ENCODE peak calls at places on chromosomes 7 and 10, in ten cellular contexts. K, Y, D, B, S, F, Q, T, V and C are unnamed samples.

GRCh38 chr10:116069856-116070255 is 203.2 kb downstream of the GFRA1 start:
- DNase-seq in S (no peak), T (no peak), D (no peak), K (no peak), F (no peak), B (no peak), Q (no peak), V (no peak), Y (no peak), C (no peak)

GRCh38 chr7:64888901-64889685 is 14.0 kb upstream of the ZNF273 start:
- DNase-seq in T (peak; percentile 75), S (no peak), D (no peak), Y (peak; percentile 45), K (no peak), B (peak; percentile 24), Q (no peak), V (no peak), F (no peak), C (peak; percentile 29)

GRCh38 chr10:131656446-131656845 is 244.4 kb upstream of the PPP2R2D start:
- DNase-seq in D (no peak), V (no peak), K (no peak), Y (no peak), B (no peak), T (peak; percentile 39), Q (no peak), S (no peak), F (no peak), C (peak; percentile 7)

GRCh38 chr10:29923416-29923970 is 135.9 kb downstream of the JCAD start:
- DNase-seq in V (no peak), Q (no peak), K (no peak), T (no peak), B (no peak), S (no peak), Y (no peak), F (no peak), D (peak; percentile 9), C (no peak)

GRCh38 chr7:1201916-1202315 is 30.8 kb upstream of the UNCX start:
- DNase-seq in B (no peak), Q (no peak), S (no peak), D (no peak), V (no peak), T (no peak), F (no peak), Y (no peak), K (no peak), C (no peak)

GRCh38 chr10:28349892-28350291 is 47.0 kb upstream of the MPP7 start:
- DNase-seq in Y (no peak), B (no peak), D (no peak), K (no peak), S (no peak), T (no peak), V (no peak), F (no peak), Q (no peak), C (no peak)

GRCh38 chr10:125094111-125094705 is 66.2 kb downstream of the CTBP2 start:
- DNase-seq in B (no peak), F (no peak), K (no peak), T (peak; percentile 43), S (no peak), V (no peak), Q (no peak), D (no peak), Y (no peak), C (no peak)

GRCh38 chr7:50389961-50390360 is 60.2 kb downstream of the FIGNL1 start:
- DNase-seq in T (no peak), B (no peak), K (no peak), F (no peak), Y (no peak), S (no peak), D (no peak), V (no peak), Q (no peak), C (no peak)

GRCh38 chr7:45898241-45898640 is 10.0 kb downstream of the IGFBP1 start:
- DNase-seq in S (no peak), F (no peak), D (no peak), Y (no peak), B (no peak), K (no peak), Q (no peak), V (no peak), T (no peak), C (no peak)

GRCh38 chr10:117313641-117314040 is 61.6 kb downstream of the PDZD8 start:
- DNase-seq in V (no peak), T (no peak), Q (no peak), Y (no peak), B (no peak), K (no peak), F (no peak), S (no peak), D (no peak), C (no peak)

GRCh38 chr10:33216661-33217427 is 117.6 kb downstream of the NRP1 start:
- DNase-seq in B (no peak), S (no peak), K (peak; percentile 75), D (no peak), F (peak; percentile 82), V (peak; percentile 76), Q (peak; percentile 41), Y (no peak), T (no peak), C (no peak)

GRCh38 chr10:126738001-126738400 is 67.5 kb upstream of the C10orf90 start:
- DNase-seq in K (no peak), Q (no peak), D (no peak), T (no peak), Y (no peak), B (no peak), F (no peak), S (no peak), V (no peak), C (no peak)